ENCODE peak calls at places on chromosomes 3 and 15, in four cellular contexts. W is thoracic aorta, Z is GM12865, X is foreskin fibroblast. L is an unnamed sample.

GRCh38 chr3:23304424-23304823 is 101.3 kb downstream of the UBE2E2 start:
- DNase-seq in W (no peak), Z (no peak), X (no peak), L (no peak)

GRCh38 chr3:53254810-53255359 is 937 bp downstream of the TKT start:
- DNase-seq in W (no peak), Z (peak), X (peak), L (no peak)

GRCh38 chr15:79736435-79737000 is 160.3 kb downstream of the MTHFS start:
- DNase-seq in W (no peak), Z (no peak), X (no peak), L (no peak)

GRCh38 chr3:149630806-149631205 is 27.0 kb downstream of the WWTR1 start:
- DNase-seq in W (no peak), Z (no peak), X (no peak), L (no peak)

GRCh38 chr3:183349421-183350157 is 78.8 kb downstream of the MCF2L2 start:
- DNase-seq in W (no peak), Z (no peak), X (no peak), L (no peak)

GRCh38 chr15:58401276-58401675 is 30.5 kb upstream of the LIPC start:
- DNase-seq in W (no peak), Z (no peak), X (no peak), L (no peak)

GRCh38 chr15:90902656-90902995 is 476 bp upstream of the MAN2A2 start:
- DNase-seq in W (no peak), Z (no peak), X (no peak), L (no peak)

GRCh38 chr3:194869482-194870169 is 183.9 kb downstream of the FAM43A start:
- DNase-seq in W (no peak), Z (no peak), X (peak), L (no peak)

GRCh38 chr3:188792788-188793187 is 379.0 kb upstream of the TPRG1 start:
- DNase-seq in W (no peak), Z (no peak), X (no peak), L (no peak)
- TF ChIP-seq CTCF in W (peak), Z (no peak), X (peak), L (peak)

GRCh38 chr3:46607603-46608028 is 4.7 kb upstream of the FAM240A start:
- DNase-seq in W (no peak), Z (peak), X (no peak), L (no peak)
- TF ChIP-seq CTCF in W (no peak), Z (peak), X (no peak), L (no peak)

GRCh38 chr3:15272431-15273196 is 59.8 kb downstream of the SH3BP5 start:
- DNase-seq in W (no peak), Z (no peak), X (no peak), L (no peak)
- TF ChIP-seq CTCF in W (no peak), Z (no peak), X (no peak), L (no peak)

GRCh38 chr15:40163657-40164416 is 3.0 kb downstream of the BUB1B start:
- DNase-seq in W (no peak), Z (peak), X (no peak), L (no peak)
- TF ChIP-seq CTCF in W (no peak), Z (no peak), X (no peak), L (no peak)

L was measured in HFF-Myc.